ENCODE peak calls at places on chromosomes 16 and 17, in nine cellular contexts. W is psoas muscle, M is chondrocyte, D is Calu3, P is HFF-Myc, Y is suprapubic skin, K is mammary epithelial cell, L is BE2C, N is mucosa of descending colon. C is an unnamed sample.

GRCh38 chr16:15976225-15976812 is 26.9 kb downstream of the ABCC1 start:
- DNase-seq in W (no peak), N (no peak), P (no peak), L (no peak), D (no peak), Y (no peak), K (no peak), M (no peak), C (no peak)

GRCh38 chr16:1791943-1792812 is 1.3 kb downstream of the IGFALS start:
- DNase-seq in N (peak; percentile 51), D (no peak), L (peak; percentile 36), P (no peak), Y (peak; percentile 76), W (no peak), M (peak; percentile 93), K (no peak), C (peak; percentile 84)

GRCh38 chr17:45411348-45412105 is 21.1 kb downstream of the ARHGAP27 start:
- DNase-seq in L (no peak), N (peak; percentile 64), D (no peak), Y (no peak), M (peak; percentile 72), P (no peak), K (no peak), W (no peak), C (no peak)

GRCh38 chr16:85145734-85146531 is 33.7 kb upstream of the CIBAR2 start:
- DNase-seq in W (no peak), N (no peak), D (no peak), K (no peak), L (no peak), P (no peak), M (no peak), Y (no peak), C (no peak)

GRCh38 chr16:46970089-46970488 is 3.4 kb downstream of the DNAJA2 start:
- DNase-seq in M (no peak), Y (no peak), N (no peak), P (no peak), W (peak; percentile 27), L (no peak), D (no peak), K (no peak), C (peak; percentile 11)

GRCh38 chr16:53960050-53960812 is 256.3 kb downstream of the FTO start:
- DNase-seq in D (no peak), W (no peak), N (no peak), P (no peak), L (no peak), Y (no peak), M (no peak), K (no peak), C (no peak)

GRCh38 chr17:73710095-73710592 is 65.9 kb upstream of the SDK2 start:
- DNase-seq in W (peak; percentile 29), P (no peak), L (peak; percentile 83), D (peak; percentile 74), K (peak; percentile 61), M (no peak), N (no peak), Y (no peak), C (peak; percentile 87)

GRCh38 chr17:7673239-7673638 is 14.1 kb downstream of the TP53 start:
- DNase-seq in Y (no peak), D (peak; percentile 12), M (no peak), N (no peak), P (no peak), L (no peak), K (no peak), W (no peak), C (no peak)

GRCh38 chr17:62085511-62086408 is 20.7 kb upstream of the MED13 start:
- DNase-seq in M (no peak), N (no peak), Y (no peak), L (no peak), W (no peak), P (no peak), K (no peak), D (no peak), C (no peak)

GRCh38 chr17:38379448-38379847 is 27.8 kb downstream of the SOCS7 start:
- DNase-seq in P (no peak), L (no peak), M (no peak), N (no peak), W (no peak), K (no peak), D (no peak), Y (no peak), C (no peak)

GRCh38 chr17:30449480-30449879 is 27.7 kb upstream of the GOSR1 start:
- DNase-seq in K (no peak), W (no peak), P (no peak), D (no peak), M (no peak), N (no peak), L (no peak), Y (no peak), C (no peak)

GRCh38 chr17:1005361-1005946 is 8.5 kb downstream of the TIMM22 start:
- DNase-seq in W (peak; percentile 53), K (no peak), P (no peak), N (no peak), Y (no peak), D (no peak), L (peak; percentile 28), M (no peak), C (no peak)

GRCh38 chr16:85422124-85422373 is 191.1 kb upstream of the GSE1 start:
- DNase-seq in W (no peak), D (no peak), L (peak; percentile 6), K (no peak), N (no peak), M (no peak), P (no peak), Y (no peak), C (no peak)

GRCh38 chr17:60303406-60304099 is 88.4 kb downstream of the USP32 start:
- DNase-seq in N (no peak), W (no peak), M (no peak), D (no peak), P (no peak), L (no peak), Y (no peak), K (no peak), C (no peak)

GRCh38 chr17:81445642-81446500 is 50.6 kb downstream of the BAHCC1 start:
- DNase-seq in M (no peak), P (no peak), L (no peak), Y (no peak), N (no peak), K (no peak), D (no peak), W (no peak), C (no peak)

GRCh38 chr17:50560931-50561750 is 626 bp downstream of the CACNA1G start:
- DNase-seq in W (no peak), P (no peak), D (no peak), M (no peak), K (no peak), L (no peak), N (no peak), Y (no peak), C (no peak)

GRCh38 chr17:43200127-43200526 is 11.5 kb upstream of the TMEM106A start:
- DNase-seq in D (no peak), W (no peak), M (no peak), K (no peak), L (peak; percentile 92), P (no peak), Y (no peak), N (no peak), C (no peak)

GRCh38 chr16:71426880-71427615 is 14.8 kb downstream of the TLE7 start:
- DNase-seq in M (no peak), L (no peak), P (no peak), D (no peak), N (no peak), Y (peak; percentile 37), K (no peak), W (no peak), C (no peak)

GRCh38 chr16:57187508-57187854 is 1.4 kb downstream of the RSPRY1 start:
- DNase-seq in Y (no peak), P (no peak), M (no peak), N (no peak), L (no peak), W (no peak), D (no peak), K (no peak), C (no peak)
- TF ChIP-seq CTCF in Y (no peak), P (no peak), M (peak; percentile 2), N (no peak), L (no peak), W (no peak), D (no peak), K (no peak), C (no peak)

DNA sequence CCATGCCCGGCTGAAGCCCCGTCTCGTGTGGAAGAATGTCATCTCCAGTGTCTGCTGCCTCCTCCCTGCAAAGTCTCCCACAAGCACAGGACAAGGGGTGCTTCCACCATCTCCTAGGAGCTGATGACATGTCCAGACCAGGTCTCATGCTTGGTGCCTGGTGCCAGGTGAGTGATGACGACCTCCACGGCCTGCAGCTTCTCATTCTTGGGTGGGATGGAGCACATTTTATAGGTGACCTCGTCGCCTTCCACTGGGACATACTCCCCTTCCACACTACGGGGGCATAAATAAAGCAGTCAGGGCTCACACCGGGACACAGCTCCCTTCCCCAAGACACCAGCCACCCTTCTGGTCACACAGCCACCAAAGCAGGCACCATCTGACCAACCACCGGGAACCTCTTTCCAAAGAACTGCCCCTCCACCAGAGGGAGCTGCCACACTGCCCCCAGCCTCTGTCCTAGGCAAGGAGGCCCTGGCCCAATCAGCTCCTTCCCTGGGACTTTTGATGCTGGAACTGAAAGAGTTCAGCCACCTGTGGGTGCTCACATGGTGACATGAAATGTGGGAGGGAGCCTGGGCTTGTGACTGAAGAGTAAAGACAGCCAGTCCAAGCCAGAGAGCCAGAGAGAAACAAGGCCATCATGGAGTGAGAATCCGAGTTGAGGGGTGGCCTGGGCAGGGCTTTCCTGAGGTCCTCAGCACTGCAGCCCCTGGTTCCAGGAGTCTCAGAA is 13.6 kb downstream of the CARHSP1 start:
- DNase-seq in N (peak; percentile 34), P (no peak), L (no peak), K (no peak), D (peak; percentile 43), Y (no peak), W (no peak), M (peak; percentile 56), C (no peak)
- TF ChIP-seq CTCF in N (no peak), P (peak; percentile 32), L (peak; percentile 20), K (peak; percentile 17), D (peak; percentile 52), Y (no peak), W (no peak), M (peak; percentile 50), C (peak; percentile 20)

GRCh38 chr17:71959129-71959528 is 161.7 kb upstream of the SOX9 start:
- DNase-seq in Y (no peak), M (no peak), L (no peak), W (no peak), N (no peak), D (no peak), P (no peak), K (no peak), C (no peak)
- TF ChIP-seq CTCF in Y (no peak), M (peak; percentile 77), L (peak; percentile 67), W (peak; percentile 41), N (no peak), D (peak; percentile 41), P (peak; percentile 46), K (peak; percentile 71), C (peak; percentile 55)

DNA sequence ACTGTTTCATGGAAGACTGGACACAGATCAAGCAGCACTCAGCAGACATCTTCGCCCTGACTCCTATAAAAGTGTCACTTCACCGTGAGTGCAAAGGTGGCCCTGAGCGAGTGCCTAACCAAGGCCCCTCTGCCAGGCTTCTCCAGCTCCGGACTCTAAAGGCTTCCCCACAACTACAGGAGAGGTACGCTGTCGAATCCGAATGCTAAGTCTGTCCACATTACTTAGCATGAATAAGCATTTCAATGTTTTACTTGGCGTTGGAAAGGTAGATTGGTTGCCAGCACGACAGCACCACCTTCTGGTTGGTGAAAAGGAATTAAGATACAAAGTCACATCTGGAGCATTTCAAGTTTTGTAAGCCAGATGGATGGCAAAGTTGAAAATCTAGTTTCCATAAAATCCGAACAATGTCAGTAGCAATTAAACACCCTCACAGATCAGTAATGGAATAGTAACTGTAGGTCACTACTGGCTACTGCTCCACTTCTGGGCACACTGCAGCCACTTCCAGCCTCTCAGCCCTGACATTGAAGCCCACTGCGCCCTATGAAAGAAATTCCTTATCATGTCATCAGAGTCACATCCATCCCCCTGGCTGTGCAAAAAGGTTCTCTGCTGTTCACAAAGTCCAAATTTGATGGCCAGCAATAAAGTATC is 100.9 kb downstream of the PARN start:
- DNase-seq in L (peak; percentile 72), N (no peak), W (peak; percentile 71), K (peak; percentile 82), P (peak; percentile 78), M (no peak), Y (peak; percentile 82), D (peak; percentile 84), C (peak; percentile 89)
- TF ChIP-seq CTCF in L (peak; percentile 86), N (no peak), W (peak; percentile 79), K (peak; percentile 78), P (peak; percentile 65), M (peak; percentile 92), Y (peak; percentile 68), D (peak; percentile 75), C (peak; percentile 85)

C was measured in osteocyte.